ENCODE peak calls at places on chromosome X, in five cellular contexts. M, O, Q, C and T are unnamed samples.

GRCh38 chrX:35890699-35891098 is 28.8 kb upstream of the CFAP47 start:
- DNase-seq in M (no peak), O (no peak), Q (no peak), C (no peak), T (no peak)

GRCh38 chrX:115138040-115138439 is 51.2 kb upstream of the RBMXL3 start:
- DNase-seq in M (no peak), O (no peak), Q (no peak), C (no peak), T (no peak)

GRCh38 chrX:80879916-80880315 is 70.2 kb upstream of the BRWD3 start:
- DNase-seq in M (no peak), O (no peak), Q (peak), C (no peak), T (no peak)

GRCh38 chrX:37759878-37760418 is 19.9 kb upstream of the CYBB start:
- DNase-seq in M (no peak), O (no peak), Q (no peak), C (no peak), T (no peak)

GRCh38 chrX:134460861-134461218 is 875 bp downstream of the HPRT1 start:
- DNase-seq in M (no peak), O (no peak), Q (no peak), C (no peak), T (no peak)

GRCh38 chrX:48465336-48465933 is 4.6 kb downstream of the SLC38A5 start:
- DNase-seq in M (no peak), O (no peak), Q (peak), C (peak), T (no peak)

GRCh38 chrX:136397001-136397400 is 90.7 kb upstream of the BRS3 start:
- DNase-seq in M (no peak), O (no peak), Q (no peak), C (no peak), T (no peak)

GRCh38 chrX:44431206-44431605 is 87.7 kb upstream of the EFHC2 start:
- DNase-seq in M (peak), O (no peak), Q (no peak), C (no peak), T (no peak)

GRCh38 chrX:23616361-23616760 is 50.9 kb upstream of the PRDX4 start:
- DNase-seq in M (no peak), O (no peak), Q (peak), C (no peak), T (no peak)

GRCh38 chrX:154046262-154046771 is 26.6 kb upstream of the IRAK1 start:
- DNase-seq in M (no peak), O (no peak), Q (peak), C (peak), T (no peak)

GRCh38 chrX:140090800-140091275 is 125.5 kb upstream of the CXorf66 start:
- DNase-seq in M (no peak), O (no peak), Q (peak), C (no peak), T (no peak)

GRCh38 chrX:24149346-24150050 is at the start of gene ZFX:
- DNase-seq in M (no peak), O (peak), Q (peak), C (no peak), T (no peak)

GRCh38 chrX:76996641-76997040 is 450.5 kb upstream of the FGF16 start:
- DNase-seq in M (no peak), O (no peak), Q (no peak), C (no peak), T (no peak)

GRCh38 chrX:33970028-33970932 is 161.8 kb downstream of the FAM47A start:
- DNase-seq in M (no peak), O (no peak), Q (no peak), C (no peak), T (no peak)

GRCh38 chrX:103664363-103664762 is 22.1 kb downstream of the MORF4L2 start:
- DNase-seq in M (no peak), O (no peak), Q (no peak), C (no peak), T (no peak)

GRCh38 chrX:38126179-38126578 is 94.5 kb downstream of the SRPX start:
- DNase-seq in M (no peak), O (no peak), Q (no peak), C (no peak), T (no peak)

GRCh38 chrX:54495814-54496516 is at the start of gene FGD1:
- DNase-seq in M (no peak), O (no peak), Q (peak), C (no peak), T (no peak)

GRCh38 chrX:56978172-56978571 is 17.2 kb downstream of the SPIN3 start:
- DNase-seq in M (peak), O (peak), Q (peak), C (no peak), T (no peak)
- H3K4me3 ChIP-seq in M (no peak), O (no peak), Q (no peak), C (no peak), T (no peak)

GRCh38 chrX:40152173-40152705 is 54.5 kb upstream of the BCOR start:
- DNase-seq in M (no peak), O (peak), Q (no peak), C (no peak), T (no peak)

GRCh38 chrX:40154229-40154852 is 56.6 kb upstream of the BCOR start:
- DNase-seq in M (no peak), O (no peak), Q (no peak), C (no peak), T (no peak)

GRCh38 chrX:40151211-40152172 is 53.7 kb upstream of the BCOR start:
- DNase-seq in M (no peak), O (no peak), Q (no peak), C (no peak), T (no peak)

GRCh38 chrX:40153335-40154221 is 55.8 kb upstream of the BCOR start:
- DNase-seq in M (no peak), O (no peak), Q (no peak), C (no peak), T (no peak)

GRCh38 chrX:40152706-40153334 is 55.1 kb upstream of the BCOR start:
- DNase-seq in M (no peak), O (no peak), Q (no peak), C (no peak), T (no peak)
- H3K4me3 ChIP-seq in M (peak), O (peak), Q (peak), C (peak), T (peak)

GRCh38 chrX:133414399-133415275 is 652 bp downstream of the GPC4 start:
- DNase-seq in M (no peak), O (no peak), Q (no peak), C (no peak), T (no peak)
- H3K4me3 ChIP-seq in M (peak), O (no peak), Q (peak), C (peak), T (peak)

DNA sequence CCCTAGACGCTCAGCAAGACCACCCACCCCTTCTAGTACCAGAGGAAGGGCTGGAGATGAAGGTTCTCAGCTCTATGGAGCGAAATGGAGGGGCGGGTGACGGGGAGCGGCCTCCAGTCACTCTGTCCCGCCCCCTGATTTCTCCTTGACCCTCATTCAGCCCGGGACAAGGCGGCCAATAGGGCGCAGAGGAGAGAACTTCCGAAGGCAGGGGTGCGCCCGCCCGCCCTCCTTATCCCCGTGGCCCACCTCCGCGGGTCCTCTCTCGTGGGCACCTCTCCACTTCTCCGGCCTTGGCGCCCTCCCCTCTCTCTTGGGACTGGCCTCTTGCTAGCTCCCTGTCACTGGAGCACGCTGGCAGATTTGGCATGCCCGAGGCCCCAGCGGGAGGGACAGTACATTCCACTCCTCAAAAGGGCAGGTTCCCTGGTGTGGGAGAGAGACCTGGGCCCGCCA is 1.1 kb upstream of the SEPTIN6 start:
- DNase-seq in M (no peak), O (no peak), Q (no peak), C (no peak), T (no peak)
- H3K4me3 ChIP-seq in M (no peak), O (peak), Q (no peak), C (no peak), T (peak)

GRCh38 chrX:152640039-152640818 is 2.5 kb downstream of the GABRQ start:
- DNase-seq in M (no peak), O (no peak), Q (peak), C (no peak), T (no peak)

GRCh38 chrX:152635941-152636340 is 1.8 kb upstream of the GABRQ start:
- DNase-seq in M (peak), O (no peak), Q (peak), C (no peak), T (no peak)

GRCh38 chrX:152639426-152639825 is 1.7 kb downstream of the GABRQ start:
- DNase-seq in M (no peak), O (no peak), Q (no peak), C (no peak), T (no peak)

GRCh38 chrX:152638443-152638904 is 779 bp downstream of the GABRQ start:
- DNase-seq in M (no peak), O (no peak), Q (no peak), C (no peak), T (no peak)

GRCh38 chrX:152637649-152638442 is at the start of gene GABRQ:
- DNase-seq in M (peak), O (no peak), Q (peak), C (no peak), T (no peak)
- H3K4me3 ChIP-seq in M (peak), O (no peak), Q (no peak), C (no peak), T (no peak)

DNA sequence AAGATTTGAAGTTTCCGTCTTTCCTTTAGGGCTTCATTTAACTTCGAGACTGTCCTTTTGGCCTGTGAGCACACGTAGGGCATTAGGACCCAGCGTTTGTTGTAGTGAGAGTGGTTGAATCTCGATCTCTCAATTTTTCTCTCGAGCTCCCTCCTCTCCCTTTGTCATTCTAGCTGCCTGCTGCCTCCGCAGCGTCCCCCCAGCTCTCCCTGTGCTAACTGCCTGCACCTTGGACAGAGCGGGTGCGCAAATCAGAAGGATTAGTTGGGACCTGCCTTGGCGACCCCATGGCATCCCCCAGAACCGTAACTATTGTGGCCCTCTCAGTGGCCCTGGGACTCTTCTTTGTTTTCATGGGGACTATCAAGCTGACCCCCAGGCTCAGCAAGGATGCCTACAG is at the start of gene TMEM35A:
- DNase-seq in M (no peak), O (no peak), Q (peak), C (no peak), T (no peak)
- H3K4me3 ChIP-seq in M (no peak), O (no peak), Q (peak), C (peak), T (peak)

GRCh38 chrX:72306851-72307645 is 1.3 kb upstream of the CITED1 start:
- DNase-seq in M (peak), O (no peak), Q (peak), C (no peak), T (peak)

GRCh38 chrX:72304877-72305276 is 837 bp downstream of the CITED1 start:
- DNase-seq in M (no peak), O (no peak), Q (no peak), C (no peak), T (no peak)

GRCh38 chrX:72305286-72306084 is at the start of gene CITED1:
- DNase-seq in M (no peak), O (no peak), Q (no peak), C (no peak), T (no peak)

GRCh38 chrX:72307646-72308051 is 1.9 kb upstream of the CITED1 start:
- DNase-seq in M (no peak), O (no peak), Q (no peak), C (no peak), T (no peak)

DNA sequence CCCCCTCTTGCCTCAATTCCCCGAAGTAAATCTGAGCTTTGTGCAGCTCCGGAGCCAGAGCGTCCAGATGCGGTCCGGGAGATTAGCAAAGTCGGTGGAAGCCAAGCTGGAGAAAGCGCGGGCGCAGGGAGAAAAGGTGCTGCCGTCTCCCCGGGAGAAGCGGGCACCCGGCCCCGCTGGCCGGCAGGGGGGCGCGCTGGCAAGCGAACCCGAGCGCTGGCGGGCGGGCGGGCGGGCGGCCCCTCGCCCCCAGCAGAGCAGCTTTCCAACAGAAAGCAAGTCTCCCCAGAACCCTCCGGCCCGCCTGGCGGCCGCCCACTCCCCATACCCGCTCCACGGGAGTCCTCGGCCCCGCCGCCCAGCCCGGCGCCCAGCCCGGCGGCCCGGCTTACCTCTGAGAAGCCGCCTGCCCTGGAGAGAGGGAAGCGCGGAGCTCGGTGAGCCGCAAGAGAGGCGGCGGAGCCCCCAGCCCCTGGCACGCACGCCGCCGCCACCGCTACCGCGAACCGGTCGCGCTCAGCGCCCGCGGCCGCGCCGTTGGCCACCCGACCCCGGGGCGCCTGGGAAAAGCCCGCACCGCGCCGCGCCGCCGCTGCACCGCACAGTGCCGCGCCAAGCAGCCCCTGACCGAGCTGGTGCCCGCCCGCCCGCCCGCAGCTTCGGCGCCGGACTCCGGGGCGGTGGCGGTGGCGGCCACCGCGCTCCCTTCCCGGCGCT is 529 bp upstream of the CITED1 start:
- DNase-seq in M (no peak), O (no peak), Q (no peak), C (no peak), T (no peak)
- H3K4me3 ChIP-seq in M (peak), O (peak), Q (peak), C (peak), T (peak)

DNA sequence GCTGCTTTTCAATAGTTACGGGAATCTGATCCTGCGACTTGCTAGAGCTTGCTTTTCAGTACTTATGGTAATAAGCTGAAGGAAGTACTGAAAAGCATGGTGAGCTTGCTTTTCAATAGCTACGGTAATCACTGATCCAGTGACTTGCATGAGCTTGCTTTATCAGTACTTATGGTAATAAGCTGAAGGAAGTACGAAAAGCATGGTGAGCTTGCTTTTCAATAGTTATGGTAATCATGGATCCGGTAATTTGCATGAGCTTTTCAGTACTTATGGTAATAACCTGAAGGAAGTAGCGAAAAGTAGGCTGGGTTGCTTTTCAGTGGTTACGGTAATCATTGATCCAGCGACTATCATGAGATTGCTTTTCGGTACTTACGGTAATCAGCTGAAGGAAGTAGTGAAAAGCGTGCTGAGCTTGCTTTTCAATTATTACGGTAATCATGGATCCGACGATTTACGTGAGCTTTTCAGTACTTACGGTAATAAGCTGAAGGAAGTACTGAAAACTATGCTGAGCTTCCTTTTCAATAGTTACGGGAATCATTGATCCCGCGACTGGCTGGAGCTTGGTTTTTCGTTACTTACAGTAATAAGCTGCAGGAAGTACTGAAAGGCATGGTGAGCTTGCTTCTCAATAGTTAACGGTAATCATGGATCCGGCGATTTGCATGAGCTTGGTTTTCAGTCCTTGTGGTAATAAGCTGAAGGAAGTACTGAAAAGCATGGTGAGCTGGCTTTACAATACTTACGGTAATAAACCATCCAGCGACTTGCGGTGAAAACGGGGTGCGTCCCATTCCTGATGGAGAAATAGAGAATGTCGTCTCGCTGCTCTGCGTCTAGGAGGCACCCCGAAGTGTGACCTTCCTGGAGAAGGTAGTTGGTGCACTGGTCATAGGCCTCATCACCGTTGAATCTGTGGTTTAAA is 6.5 kb downstream of the CRLF2 start:
- DNase-seq in M (peak), O (peak), Q (peak), C (peak), T (no peak)
- H3K4me3 ChIP-seq in M (peak), O (peak), Q (no peak), C (no peak), T (peak)